ENCODE peak calls at places on chromosomes 13 and 19, in six cellular contexts. C is CD8-positive, alpha-beta T cell; U is pancreas; S is IMR-90; A is activated naive CD4-positive, alpha-beta T cell; N is T follicular helper cell. B is an unnamed sample.
A peak's percentile ranks its signal among the peaks of the same experiment; 100 is the strongest.

GRCh38 chr13:41547253-41548000 is 90.1 kb downstream of the RGCC start:
- DNase-seq in C (no peak), U (no peak), S (no peak), A (no peak), N (no peak), B (no peak)

GRCh38 chr19:43625918-43626579 is 6.6 kb upstream of the ZNF428 start:
- DNase-seq in C (no peak), U (no peak), S (no peak), A (no peak), N (no peak), B (no peak)

GRCh38 chr13:111912991-111913781 is 153.8 kb upstream of the SOX1 start:
- DNase-seq in C (no peak), U (peak; percentile 30), S (no peak), A (no peak), N (no peak), B (no peak)

GRCh38 chr19:50315773-50316448 is 13.3 kb downstream of the KCNC3 start:
- DNase-seq in C (no peak), U (no peak), S (no peak), A (no peak), N (no peak), B (no peak)

GRCh38 chr13:78742659-78743058 is 83.7 kb upstream of the OBI1 start:
- DNase-seq in C (no peak), U (no peak), S (no peak), A (no peak), N (no peak), B (no peak)

GRCh38 chr19:47130589-47131168 is at the start of gene SAE1:
- DNase-seq in C (peak; percentile 92), U (peak; percentile 97), S (peak; percentile 99), A (peak; percentile 95), N (peak; percentile 81), B (peak; percentile 98)

GRCh38 chr19:29586401-29586800 is 19.7 kb upstream of the POP4 start:
- DNase-seq in C (no peak), U (no peak), S (no peak), A (no peak), N (no peak), B (no peak)

GRCh38 chr13:111429064-111429558 is 108.7 kb downstream of the TEX29 start:
- DNase-seq in C (no peak), U (no peak), S (peak; percentile 18), A (no peak), N (peak; percentile 9), B (peak; percentile 4)

GRCh38 chr19:1851581-1852293 is 3.5 kb upstream of the REXO1 start:
- DNase-seq in C (no peak), U (no peak), S (no peak), A (peak; percentile 53), N (peak; percentile 70), B (no peak)

GRCh38 chr19:54462713-54463530 is 656 bp downstream of the LENG9 start:
- DNase-seq in C (no peak), U (peak; percentile 85), S (peak; percentile 46), A (peak; percentile 51), N (peak; percentile 53), B (peak; percentile 74)

GRCh38 chr13:109672545-109672944 is 113.8 kb downstream of the IRS2 start:
- DNase-seq in C (no peak), U (no peak), S (peak; percentile 19), A (no peak), N (no peak), B (peak; percentile 80)

B was measured in mesenchymal stem cell.